ENCODE peak calls at places on chromosome 21, in five cellular contexts. I is endodermal cell, F is body of pancreas, L is GM12865, S is AG10803. T is an unnamed sample.

GRCh38 chr21:45029298-45029967 is 44.9 kb upstream of the ADARB1 start:
- DNase-seq in I (peak), L (no peak), S (peak), F (no peak), T (no peak)

GRCh38 chr21:18153063-18153462 is 91.6 kb upstream of the CHODL start:
- DNase-seq in I (no peak), S (no peak), F (no peak), L (no peak), T (no peak)

GRCh38 chr21:23725576-23725975 is 1881.7 kb downstream of the MRPL39 start:
- DNase-seq in F (no peak), S (no peak), L (peak), I (no peak), T (peak)

GRCh38 chr21:41508415-41509205 is 652 bp upstream of the TMPRSS2 start:
- DNase-seq in I (no peak), F (no peak), L (no peak), S (no peak), T (no peak)

GRCh38 chr21:16570856-16571255 is 841.1 kb downstream of the USP25 start:
- DNase-seq in S (peak), I (no peak), F (no peak), L (no peak), T (no peak)

GRCh38 chr21:31283025-31283424 is 61.0 kb downstream of the TIAM1 start:
- DNase-seq in F (no peak), L (no peak), S (no peak), I (no peak), T (peak)

GRCh38 chr21:20311388-20311787 is 686.8 kb upstream of the NCAM2 start:
- DNase-seq in S (no peak), I (no peak), L (no peak), F (no peak), T (no peak)

GRCh38 chr21:40254540-40255455 is 387.6 kb downstream of the PCP4 start:
- DNase-seq in F (no peak), L (no peak), S (no peak), I (no peak), T (no peak)

GRCh38 chr21:27802816-27803475 is 836.1 kb upstream of the ADAMTS5 start:
- DNase-seq in F (no peak), I (peak), L (peak), S (peak), T (peak)

GRCh38 chr21:46667191-46667734 is 31.8 kb downstream of the PRMT2 start:
- DNase-seq in L (peak), I (peak), F (no peak), S (peak), T (no peak)
- H3K4me3 ChIP-seq in L (peak), I (peak), F (no peak), S (peak), T (peak)

GRCh38 chr21:26385721-26386120 is 187.4 kb downstream of the CYYR1 start:
- DNase-seq in S (peak), L (no peak), F (no peak), I (no peak), T (no peak)
- H3K4me3 ChIP-seq in S (no peak), L (no peak), F (no peak), I (no peak), T (no peak)

GRCh38 chr21:15061747-15062146 is 3.1 kb downstream of the NRIP1 start:
- DNase-seq in L (no peak), F (no peak), I (no peak), S (no peak), T (no peak)

GRCh38 chr21:15059397-15059796 is 5.4 kb downstream of the NRIP1 start:
- DNase-seq in F (no peak), S (no peak), I (no peak), L (no peak), T (no peak)

GRCh38 chr21:15062566-15062965 is 2.2 kb downstream of the NRIP1 start:
- DNase-seq in L (peak), S (no peak), F (no peak), I (no peak), T (no peak)

GRCh38 chr21:15060776-15061175 is 4.0 kb downstream of the NRIP1 start:
- DNase-seq in F (no peak), S (peak), I (no peak), L (no peak), T (no peak)

DNA sequence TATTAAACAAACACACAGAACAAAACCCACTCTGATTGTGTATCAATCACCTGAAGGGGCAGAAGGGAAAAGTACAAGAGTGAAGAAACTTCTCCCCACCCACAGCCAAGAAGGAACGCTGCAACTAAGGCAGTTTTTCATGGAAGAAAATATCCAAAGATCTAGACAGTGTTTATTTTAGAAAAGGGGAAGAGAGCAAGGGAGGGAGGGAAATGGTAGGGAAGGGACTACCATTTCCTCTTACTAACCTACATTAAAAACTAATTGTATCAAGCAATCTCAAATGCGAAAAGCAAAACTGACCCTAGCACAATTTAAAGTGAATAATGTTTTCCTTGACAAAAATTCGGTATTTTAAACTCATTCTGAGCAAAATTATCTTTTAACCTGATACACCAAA is 3.5 kb downstream of the NRIP1 start:
- DNase-seq in I (no peak), L (no peak), F (no peak), S (no peak), T (no peak)
- H3K4me3 ChIP-seq in I (peak), L (no peak), F (no peak), S (no peak), T (no peak)

DNA sequence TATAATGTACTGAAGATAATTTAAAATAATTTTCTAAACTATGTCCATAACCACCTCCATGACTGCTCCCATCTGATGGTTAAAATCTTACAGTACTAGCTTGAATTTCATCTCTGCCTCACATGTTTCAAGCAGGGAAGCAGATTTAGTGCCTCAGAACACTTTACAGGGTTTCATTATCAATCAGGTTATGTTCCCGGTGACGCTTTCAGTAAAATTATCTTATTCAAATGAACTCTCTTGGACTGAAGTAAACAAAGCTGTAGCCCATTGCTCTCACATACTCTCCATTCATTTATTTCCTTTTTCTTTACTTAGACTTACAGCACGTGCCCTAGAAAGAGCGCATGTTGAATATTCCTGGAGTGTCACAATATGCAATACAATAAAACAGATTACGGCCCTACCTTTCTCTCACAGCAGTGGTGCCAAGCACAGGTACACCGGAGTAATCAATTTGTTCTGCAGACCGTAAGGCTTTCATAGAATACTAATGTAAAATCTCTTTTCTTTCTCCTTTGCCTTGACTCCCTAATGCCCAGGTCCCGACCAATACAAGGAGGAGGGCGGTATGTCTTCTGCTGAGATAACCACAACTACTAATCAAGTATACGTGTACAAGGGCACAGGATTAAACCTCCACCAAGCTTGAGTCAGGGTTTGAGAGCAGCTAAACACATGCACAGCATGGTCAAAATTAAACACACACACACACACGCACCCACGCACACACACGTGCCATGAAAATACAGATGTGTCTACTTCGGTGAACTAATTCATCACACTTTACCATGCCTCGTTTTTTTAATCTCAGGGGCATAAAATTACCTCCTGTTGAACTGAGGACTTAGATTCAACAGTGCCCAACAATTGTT is 62.8 kb downstream of the NRIP1 start:
- DNase-seq in F (no peak), S (no peak), L (peak), I (no peak), T (no peak)
- H3K4me3 ChIP-seq in F (no peak), S (no peak), L (no peak), I (no peak), T (no peak)

DNA sequence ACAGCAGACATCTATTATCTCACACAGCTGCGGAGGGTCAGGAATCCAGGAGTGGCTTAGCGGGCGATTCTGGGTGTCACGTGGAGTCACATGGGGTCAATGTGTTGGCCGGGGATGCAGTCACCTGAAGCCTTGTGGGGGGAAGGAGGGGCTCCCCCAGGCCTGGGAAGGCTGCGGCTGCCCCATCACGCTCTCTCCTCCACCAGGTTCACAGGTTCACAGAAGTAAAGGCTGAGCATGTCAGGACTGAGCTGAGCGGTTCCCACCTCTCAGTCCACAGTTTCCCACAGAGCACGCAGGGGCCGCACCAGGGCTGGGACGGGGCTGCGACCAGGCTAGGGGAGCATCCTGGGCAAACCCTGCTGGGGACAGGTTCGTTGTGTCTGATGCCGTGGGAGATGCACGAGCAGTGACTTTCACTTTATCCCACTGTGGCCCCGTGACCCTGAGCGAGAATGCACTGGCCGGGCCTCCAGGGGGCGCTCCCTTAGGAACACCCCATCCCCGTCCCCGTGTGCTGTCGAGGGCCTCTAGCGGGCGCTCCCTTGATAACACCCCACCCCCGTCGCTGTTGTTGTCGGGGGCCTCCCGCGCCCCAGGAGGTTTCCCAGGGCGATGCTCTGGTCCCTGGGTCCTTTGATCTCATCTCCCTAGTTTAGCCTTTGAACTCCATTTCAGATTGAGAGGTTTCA is 73.2 kb upstream of the TRAPPC10 start:
- DNase-seq in S (peak), I (peak), F (peak), L (peak), T (peak)
- H3K4me3 ChIP-seq in S (peak), I (no peak), F (no peak), L (peak), T (peak)

GRCh38 chr21:36385909-36386642 is 884 bp downstream of the CHAF1B start:
- DNase-seq in I (no peak), F (no peak), S (peak), L (peak), T (no peak)
- H3K4me3 ChIP-seq in I (peak), F (peak), S (peak), L (peak), T (peak)

GRCh38 chr21:14691924-14692323 is 145.8 kb upstream of the SAMSN1 start:
- DNase-seq in L (no peak), F (no peak), S (no peak), I (no peak), T (no peak)
- H3K4me3 ChIP-seq in L (no peak), F (no peak), S (no peak), I (no peak), T (no peak)

DNA sequence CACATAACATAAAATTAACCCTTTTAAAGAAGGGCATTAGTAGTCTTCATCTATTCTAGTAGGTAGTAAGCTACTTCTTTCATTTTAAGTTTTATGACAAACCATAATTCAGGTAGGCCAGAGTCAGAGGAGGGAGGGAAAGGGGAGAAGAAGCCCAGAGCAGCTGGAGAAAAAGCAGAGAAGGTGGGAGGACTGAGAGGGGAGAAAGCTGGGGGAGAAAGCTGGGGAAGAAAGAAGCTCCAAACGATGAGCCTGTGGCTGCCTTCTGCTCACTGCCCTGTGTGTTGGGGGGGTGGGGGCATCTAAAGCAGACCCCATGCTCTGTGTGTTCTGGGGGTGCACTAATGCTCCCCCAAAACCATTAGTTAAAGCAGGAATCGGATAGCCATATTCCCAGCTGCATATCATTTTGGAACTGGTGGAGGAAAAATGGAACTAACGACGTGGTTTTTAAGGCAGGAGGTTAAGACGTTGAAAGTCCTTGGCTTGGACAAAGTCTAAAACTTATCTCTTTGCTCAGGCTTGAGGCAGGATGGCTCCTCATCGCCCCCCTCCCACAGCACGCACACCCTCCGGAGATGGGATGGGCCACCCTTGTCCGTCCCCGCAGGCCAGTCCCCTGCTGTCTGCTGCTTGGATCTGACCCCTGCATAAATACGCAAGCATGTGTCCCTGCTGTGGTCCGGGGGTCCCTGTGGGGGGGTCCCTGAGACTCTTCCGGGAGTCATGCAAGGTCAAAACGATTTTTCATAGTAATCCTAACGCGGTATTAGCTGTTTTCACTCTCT is 184.2 kb downstream of the DYRK1A start:
- DNase-seq in F (no peak), I (peak), S (no peak), L (no peak), T (no peak)
- H3K4me3 ChIP-seq in F (no peak), I (no peak), S (no peak), L (no peak), T (no peak)

T was measured in Jurkat, Clone E6-1.